ENCODE peak calls at places on chromosomes 12 and 14, in nine cellular contexts. One of them, this sample, is unnamed.

GRCh38 chr12:124213606-124214347 is 81.1 kb upstream of the RFLNA start:
- DNase-seq in fibroblast of mammary gland: peak; percentile 2
- DNase-seq in K562: no peak
- DNase-seq in CD8-positive, alpha-beta T cell: no peak
- DNase-seq in astrocyte of the cerebellum: peak; percentile 99
- DNase-seq in astrocyte: peak; percentile 79
- DNase-seq in mucosa of descending colon: no peak
- DNase-seq in HFF-Myc: no peak
- DNase-seq in gastrocnemius medialis: no peak
- DNase-seq in this sample: no peak

GRCh38 chr12:49698619-49699545 is 8.3 kb downstream of the FMNL3 start:
- DNase-seq in fibroblast of mammary gland: peak; percentile 65
- DNase-seq in K562: peak; percentile 43
- DNase-seq in CD8-positive, alpha-beta T cell: no peak
- DNase-seq in astrocyte of the cerebellum: peak; percentile 52
- DNase-seq in astrocyte: peak; percentile 71
- DNase-seq in mucosa of descending colon: no peak
- DNase-seq in HFF-Myc: no peak
- DNase-seq in gastrocnemius medialis: no peak
- DNase-seq in this sample: peak; percentile 58

GRCh38 chr14:76352639-76353281 is 23.2 kb upstream of the ESRRB start:
- DNase-seq in fibroblast of mammary gland: peak; percentile 53
- DNase-seq in K562: no peak
- DNase-seq in CD8-positive, alpha-beta T cell: peak; percentile 21
- DNase-seq in astrocyte of the cerebellum: no peak
- DNase-seq in astrocyte: peak; percentile 21
- DNase-seq in mucosa of descending colon: peak; percentile 55
- DNase-seq in HFF-Myc: no peak
- DNase-seq in gastrocnemius medialis: peak; percentile 26
- DNase-seq in this sample: peak; percentile 44

GRCh38 chr12:120654656-120655055 is 14.2 kb downstream of the CABP1 start:
- DNase-seq in fibroblast of mammary gland: no peak
- DNase-seq in K562: no peak
- DNase-seq in CD8-positive, alpha-beta T cell: no peak
- DNase-seq in astrocyte of the cerebellum: no peak
- DNase-seq in astrocyte: no peak
- DNase-seq in mucosa of descending colon: peak; percentile 48
- DNase-seq in HFF-Myc: no peak
- DNase-seq in gastrocnemius medialis: no peak
- DNase-seq in this sample: no peak

GRCh38 chr12:92393504-92393903 is 247.9 kb upstream of the BTG1 start:
- DNase-seq in fibroblast of mammary gland: no peak
- DNase-seq in K562: peak; percentile 61
- DNase-seq in CD8-positive, alpha-beta T cell: no peak
- DNase-seq in astrocyte of the cerebellum: no peak
- DNase-seq in astrocyte: no peak
- DNase-seq in mucosa of descending colon: no peak
- DNase-seq in HFF-Myc: no peak
- DNase-seq in gastrocnemius medialis: no peak
- DNase-seq in this sample: no peak

GRCh38 chr14:59582161-59582560 is 5.5 kb upstream of the CCDC175 start:
- DNase-seq in fibroblast of mammary gland: no peak
- DNase-seq in K562: no peak
- DNase-seq in CD8-positive, alpha-beta T cell: no peak
- DNase-seq in astrocyte of the cerebellum: no peak
- DNase-seq in astrocyte: no peak
- DNase-seq in mucosa of descending colon: no peak
- DNase-seq in HFF-Myc: no peak
- DNase-seq in gastrocnemius medialis: no peak
- DNase-seq in this sample: no peak

GRCh38 chr12:56061982-56062381 is 18.0 kb upstream of the ERBB3 start:
- DNase-seq in fibroblast of mammary gland: no peak
- DNase-seq in K562: no peak
- DNase-seq in CD8-positive, alpha-beta T cell: no peak
- DNase-seq in astrocyte of the cerebellum: no peak
- DNase-seq in astrocyte: no peak
- DNase-seq in mucosa of descending colon: no peak
- DNase-seq in HFF-Myc: no peak
- DNase-seq in gastrocnemius medialis: no peak
- DNase-seq in this sample: no peak

GRCh38 chr12:115857923-115858322 is 419.6 kb downstream of the MED13L start:
- DNase-seq in fibroblast of mammary gland: no peak
- DNase-seq in K562: no peak
- DNase-seq in CD8-positive, alpha-beta T cell: no peak
- DNase-seq in astrocyte of the cerebellum: no peak
- DNase-seq in astrocyte: no peak
- DNase-seq in mucosa of descending colon: no peak
- DNase-seq in HFF-Myc: no peak
- DNase-seq in gastrocnemius medialis: peak; percentile 36
- DNase-seq in this sample: no peak

GRCh38 chr12:124744659-124745467 is 118.8 kb downstream of the SCARB1 start:
- DNase-seq in fibroblast of mammary gland: no peak
- DNase-seq in K562: peak; percentile 85
- DNase-seq in CD8-positive, alpha-beta T cell: no peak
- DNase-seq in astrocyte of the cerebellum: no peak
- DNase-seq in astrocyte: no peak
- DNase-seq in mucosa of descending colon: no peak
- DNase-seq in HFF-Myc: no peak
- DNase-seq in gastrocnemius medialis: no peak
- DNase-seq in this sample: no peak

GRCh38 chr12:118537481-118537917 is 161.1 kb downstream of the SUDS3 start:
- DNase-seq in fibroblast of mammary gland: no peak
- DNase-seq in K562: no peak
- DNase-seq in CD8-positive, alpha-beta T cell: no peak
- DNase-seq in astrocyte of the cerebellum: no peak
- DNase-seq in astrocyte: no peak
- DNase-seq in mucosa of descending colon: no peak
- DNase-seq in HFF-Myc: no peak
- DNase-seq in gastrocnemius medialis: peak; percentile 71
- DNase-seq in this sample: no peak

GRCh38 chr14:77376380-77376770 is 519 bp downstream of the TMED8 start:
- DNase-seq in fibroblast of mammary gland: no peak
- DNase-seq in K562: peak; percentile 12
- DNase-seq in CD8-positive, alpha-beta T cell: peak; percentile 12
- DNase-seq in astrocyte of the cerebellum: no peak
- DNase-seq in astrocyte: no peak
- DNase-seq in mucosa of descending colon: peak; percentile 53
- DNase-seq in HFF-Myc: no peak
- DNase-seq in gastrocnemius medialis: no peak
- DNase-seq in this sample: peak; percentile 8

GRCh38 chr12:52023182-52023975 is 16.6 kb downstream of the TAMALIN start:
- DNase-seq in fibroblast of mammary gland: peak; percentile 48
- DNase-seq in K562: peak; percentile 88
- DNase-seq in CD8-positive, alpha-beta T cell: peak; percentile 88
- DNase-seq in astrocyte of the cerebellum: no peak
- DNase-seq in astrocyte: peak; percentile 25
- DNase-seq in mucosa of descending colon: peak; percentile 93
- DNase-seq in HFF-Myc: no peak
- DNase-seq in gastrocnemius medialis: peak; percentile 74
- DNase-seq in this sample: peak; percentile 61

GRCh38 chr14:76780058-76780345 is 18.7 kb downstream of the VASH1 start:
- DNase-seq in fibroblast of mammary gland: no peak
- DNase-seq in K562: no peak
- DNase-seq in CD8-positive, alpha-beta T cell: no peak
- DNase-seq in astrocyte of the cerebellum: no peak
- DNase-seq in astrocyte: no peak
- DNase-seq in mucosa of descending colon: no peak
- DNase-seq in HFF-Myc: no peak
- DNase-seq in gastrocnemius medialis: no peak
- DNase-seq in this sample: no peak

GRCh38 chr12:45327823-45328383 is 112.0 kb downstream of the ANO6 start:
- DNase-seq in fibroblast of mammary gland: no peak
- DNase-seq in K562: no peak
- DNase-seq in CD8-positive, alpha-beta T cell: no peak
- DNase-seq in astrocyte of the cerebellum: no peak
- DNase-seq in astrocyte: peak; percentile 20
- DNase-seq in mucosa of descending colon: no peak
- DNase-seq in HFF-Myc: no peak
- DNase-seq in gastrocnemius medialis: no peak
- DNase-seq in this sample: no peak

GRCh38 chr12:76530531-76530930 is 29.0 kb downstream of the OSBPL8 start:
- DNase-seq in fibroblast of mammary gland: no peak
- DNase-seq in K562: peak; percentile 21
- DNase-seq in CD8-positive, alpha-beta T cell: no peak
- DNase-seq in astrocyte of the cerebellum: no peak
- DNase-seq in astrocyte: no peak
- DNase-seq in mucosa of descending colon: no peak
- DNase-seq in HFF-Myc: no peak
- DNase-seq in gastrocnemius medialis: no peak
- DNase-seq in this sample: no peak

GRCh38 chr12:48027183-48028002 is 23.1 kb upstream of the COL2A1 start:
- DNase-seq in fibroblast of mammary gland: no peak
- DNase-seq in K562: no peak
- DNase-seq in CD8-positive, alpha-beta T cell: no peak
- DNase-seq in astrocyte of the cerebellum: no peak
- DNase-seq in astrocyte: no peak
- DNase-seq in mucosa of descending colon: no peak
- DNase-seq in HFF-Myc: no peak
- DNase-seq in gastrocnemius medialis: no peak
- DNase-seq in this sample: no peak

GRCh38 chr14:38818555-38818954 is 284.5 kb downstream of the SEC23A start:
- DNase-seq in fibroblast of mammary gland: no peak
- DNase-seq in K562: no peak
- DNase-seq in CD8-positive, alpha-beta T cell: no peak
- DNase-seq in astrocyte of the cerebellum: no peak
- DNase-seq in astrocyte: no peak
- DNase-seq in mucosa of descending colon: no peak
- DNase-seq in HFF-Myc: no peak
- DNase-seq in gastrocnemius medialis: no peak
- DNase-seq in this sample: no peak

GRCh38 chr12:102781117-102781516 is 135.9 kb downstream of the PAH start:
- DNase-seq in fibroblast of mammary gland: no peak
- DNase-seq in K562: no peak
- DNase-seq in CD8-positive, alpha-beta T cell: no peak
- DNase-seq in astrocyte of the cerebellum: no peak
- DNase-seq in astrocyte: no peak
- DNase-seq in mucosa of descending colon: no peak
- DNase-seq in HFF-Myc: no peak
- DNase-seq in gastrocnemius medialis: no peak
- DNase-seq in this sample: no peak

GRCh38 chr14:73462078-73462715 is 3.9 kb upstream of the NUMB start:
- DNase-seq in fibroblast of mammary gland: peak; percentile 43
- DNase-seq in K562: peak; percentile 77
- DNase-seq in CD8-positive, alpha-beta T cell: no peak
- DNase-seq in astrocyte of the cerebellum: no peak
- DNase-seq in astrocyte: peak; percentile 37
- DNase-seq in mucosa of descending colon: peak; percentile 84
- DNase-seq in HFF-Myc: no peak
- DNase-seq in gastrocnemius medialis: no peak
- DNase-seq in this sample: peak; percentile 87

GRCh38 chr12:24996820-24997219 is 47.9 kb upstream of the BCAT1 start:
- DNase-seq in fibroblast of mammary gland: no peak
- DNase-seq in K562: no peak
- DNase-seq in CD8-positive, alpha-beta T cell: no peak
- DNase-seq in astrocyte of the cerebellum: no peak
- DNase-seq in astrocyte: no peak
- DNase-seq in mucosa of descending colon: no peak
- DNase-seq in HFF-Myc: no peak
- DNase-seq in gastrocnemius medialis: no peak
- DNase-seq in this sample: no peak

GRCh38 chr12:356276-356988 is 32.7 kb downstream of the KDM5A start:
- DNase-seq in fibroblast of mammary gland: peak; percentile 47
- DNase-seq in K562: no peak
- DNase-seq in CD8-positive, alpha-beta T cell: no peak
- DNase-seq in astrocyte of the cerebellum: peak; percentile 33
- DNase-seq in astrocyte: peak; percentile 72
- DNase-seq in mucosa of descending colon: no peak
- DNase-seq in HFF-Myc: peak; percentile 33
- DNase-seq in gastrocnemius medialis: no peak
- DNase-seq in this sample: peak; percentile 2

GRCh38 chr14:93619176-93619793 is 169.0 kb downstream of the PRIMA1 start:
- DNase-seq in fibroblast of mammary gland: peak; percentile 61
- DNase-seq in K562: peak; percentile 31
- DNase-seq in CD8-positive, alpha-beta T cell: no peak
- DNase-seq in astrocyte of the cerebellum: peak; percentile 36
- DNase-seq in astrocyte: peak; percentile 23
- DNase-seq in mucosa of descending colon: no peak
- DNase-seq in HFF-Myc: peak; percentile 4
- DNase-seq in gastrocnemius medialis: no peak
- DNase-seq in this sample: peak; percentile 57

GRCh38 chr14:68610251-68610793 is 182.5 kb downstream of the ZFP36L1 start:
- DNase-seq in fibroblast of mammary gland: no peak
- DNase-seq in K562: no peak
- DNase-seq in CD8-positive, alpha-beta T cell: no peak
- DNase-seq in astrocyte of the cerebellum: no peak
- DNase-seq in astrocyte: no peak
- DNase-seq in mucosa of descending colon: no peak
- DNase-seq in HFF-Myc: no peak
- DNase-seq in gastrocnemius medialis: no peak
- DNase-seq in this sample: no peak
- TF ChIP-seq CTCF in fibroblast of mammary gland: no peak
- TF ChIP-seq CTCF in K562: no peak
- TF ChIP-seq CTCF in CD8-positive, alpha-beta T cell: no peak
- TF ChIP-seq CTCF in astrocyte of the cerebellum: no peak
- TF ChIP-seq CTCF in astrocyte: no peak
- TF ChIP-seq CTCF in mucosa of descending colon: no peak
- TF ChIP-seq CTCF in HFF-Myc: no peak
- TF ChIP-seq CTCF in gastrocnemius medialis: no peak
- TF ChIP-seq CTCF in this sample: no peak

DNA sequence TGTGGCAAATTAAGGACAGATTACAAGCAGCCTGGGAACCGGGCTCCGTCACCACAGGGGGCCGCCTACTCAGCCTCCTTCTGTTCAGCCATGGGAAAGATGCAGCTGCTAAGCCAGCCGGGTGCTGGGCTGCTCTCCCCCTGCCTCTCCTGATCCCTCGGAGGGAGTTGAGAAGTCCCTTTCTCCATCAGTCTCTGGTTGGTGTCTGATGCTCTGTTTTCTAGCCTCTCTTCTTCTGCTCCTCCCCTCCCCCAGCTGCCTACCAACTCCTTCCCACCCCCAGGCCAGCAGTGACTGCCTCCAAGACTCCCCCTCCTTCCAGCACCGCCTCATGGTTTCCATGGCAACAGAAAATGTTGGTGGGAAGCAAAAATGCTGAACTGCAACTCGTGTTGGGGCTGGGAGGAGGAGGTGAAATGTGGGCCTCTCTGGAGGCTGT is 486.7 kb downstream of the APAF1 start:
- DNase-seq in fibroblast of mammary gland: peak; percentile 20
- DNase-seq in K562: no peak
- DNase-seq in CD8-positive, alpha-beta T cell: no peak
- DNase-seq in astrocyte of the cerebellum: peak; percentile 65
- DNase-seq in astrocyte: peak; percentile 23
- DNase-seq in mucosa of descending colon: no peak
- DNase-seq in HFF-Myc: no peak
- DNase-seq in gastrocnemius medialis: no peak
- DNase-seq in this sample: no peak
- H3K4me3 ChIP-seq in fibroblast of mammary gland: no peak overlapping the region
- H3K4me3 ChIP-seq in K562: no peak overlapping the region
- H3K4me3 ChIP-seq in CD8-positive, alpha-beta T cell: no peak overlapping the region
- H3K4me3 ChIP-seq in astrocyte of the cerebellum: no peak overlapping the region
- H3K4me3 ChIP-seq in astrocyte: no peak overlapping the region
- H3K4me3 ChIP-seq in mucosa of descending colon: no peak overlapping the region
- H3K4me3 ChIP-seq in HFF-Myc: no peak overlapping the region
- H3K4me3 ChIP-seq in gastrocnemius medialis: no peak overlapping the region
- H3K4me3 ChIP-seq in this sample: no peak overlapping the region

GRCh38 chr14:64503434-64504309 is at the start of gene ZBTB25:
- DNase-seq in fibroblast of mammary gland: peak; percentile 91
- DNase-seq in K562: peak; percentile 86
- DNase-seq in CD8-positive, alpha-beta T cell: peak; percentile 91
- DNase-seq in astrocyte of the cerebellum: peak; percentile 77
- DNase-seq in astrocyte: peak; percentile 87
- DNase-seq in mucosa of descending colon: peak; percentile 93
- DNase-seq in HFF-Myc: no peak
- DNase-seq in gastrocnemius medialis: peak; percentile 83
- DNase-seq in this sample: peak; percentile 90
- TF ChIP-seq CTCF in fibroblast of mammary gland: no peak
- TF ChIP-seq CTCF in K562: no peak
- TF ChIP-seq CTCF in CD8-positive, alpha-beta T cell: no peak
- TF ChIP-seq CTCF in astrocyte of the cerebellum: no peak
- TF ChIP-seq CTCF in astrocyte: no peak
- TF ChIP-seq CTCF in mucosa of descending colon: no peak
- TF ChIP-seq CTCF in HFF-Myc: no peak
- TF ChIP-seq CTCF in gastrocnemius medialis: no peak
- TF ChIP-seq CTCF in this sample: no peak

GRCh38 chr12:65894624-65895023 is 70.3 kb downstream of the HMGA2 start:
- DNase-seq in fibroblast of mammary gland: no peak
- DNase-seq in K562: no peak
- DNase-seq in CD8-positive, alpha-beta T cell: no peak
- DNase-seq in astrocyte of the cerebellum: no peak
- DNase-seq in astrocyte: no peak
- DNase-seq in mucosa of descending colon: no peak
- DNase-seq in HFF-Myc: no peak
- DNase-seq in gastrocnemius medialis: no peak
- DNase-seq in this sample: no peak
- H3K4me3 ChIP-seq in fibroblast of mammary gland: no peak overlapping the region
- H3K4me3 ChIP-seq in K562: no peak overlapping the region
- H3K4me3 ChIP-seq in CD8-positive, alpha-beta T cell: no peak overlapping the region
- H3K4me3 ChIP-seq in astrocyte of the cerebellum: no peak overlapping the region
- H3K4me3 ChIP-seq in astrocyte: no peak overlapping the region
- H3K4me3 ChIP-seq in mucosa of descending colon: no peak overlapping the region
- H3K4me3 ChIP-seq in HFF-Myc: no peak overlapping the region
- H3K4me3 ChIP-seq in gastrocnemius medialis: no peak overlapping the region
- H3K4me3 ChIP-seq in this sample: no peak overlapping the region